ENCODE peak calls at places on chromosomes 1 and 21, in seven cellular contexts. J, G, Q, K, L, P and T are unnamed samples. For H3K27me3, the result is how much of the 10 kb centered on the place peaks cover.

GRCh38 chr1:81562934-81563333 is 237.8 kb upstream of the ADGRL2 start:
- DNase-seq in J (no peak), G (no peak), Q (no peak), K (no peak), L (no peak), P (no peak), T (no peak)

GRCh38 chr1:18879791-18880309 is 20.4 kb upstream of the TAS1R2 start:
- DNase-seq in J (no peak), G (no peak), Q (no peak), K (no peak), L (no peak), P (no peak), T (no peak)

GRCh38 chr1:222892137-222892763 is 77.4 kb downstream of the DISP1 start:
- DNase-seq in J (no peak), G (no peak), Q (peak), K (no peak), L (no peak), P (no peak), T (no peak)

GRCh38 chr1:39450956-39451601 is 40.4 kb upstream of the BMP8A start:
- DNase-seq in J (no peak), G (no peak), Q (peak), K (no peak), L (no peak), P (no peak), T (no peak)

GRCh38 chr1:160069460-160070231 is at the start of gene KCNJ10:
- DNase-seq in J (no peak), G (no peak), Q (no peak), K (no peak), L (no peak), P (no peak), T (no peak)

GRCh38 chr1:12012560-12013316 is 6.6 kb upstream of the MIIP start:
- DNase-seq in J (no peak), G (no peak), Q (no peak), K (no peak), L (no peak), P (no peak), T (no peak)

GRCh38 chr1:226568077-226568831 is 19.7 kb downstream of the STUM start:
- DNase-seq in J (peak), G (peak), Q (no peak), K (peak), L (no peak), P (no peak), T (no peak)

GRCh38 chr1:192580351-192580962 is 4.9 kb downstream of the RGS1 start:
- DNase-seq in J (peak), G (no peak), Q (peak), K (peak), L (no peak), P (no peak), T (peak)

GRCh38 chr1:2237773-2238172 is 9.7 kb downstream of the SKI start:
- DNase-seq in J (no peak), G (no peak), Q (no peak), K (peak), L (no peak), P (no peak), T (peak)

GRCh38 chr1:39683591-39684312 is 7.5 kb downstream of the HPCAL4 start:
- DNase-seq in J (peak), G (no peak), Q (no peak), K (peak), L (peak), P (no peak), T (peak)

GRCh38 chr1:47683402-47683801 is 245.6 kb downstream of the FOXD2 start:
- DNase-seq in J (no peak), G (no peak), Q (no peak), K (no peak), L (no peak), P (no peak), T (no peak)

GRCh38 chr1:34683616-34684015 is 71.2 kb upstream of the GJB5 start:
- DNase-seq in J (no peak), G (no peak), Q (no peak), K (no peak), L (no peak), P (no peak), T (no peak)

GRCh38 chr21:43933680-43934079 is 68.7 kb downstream of the AGPAT3 start:
- DNase-seq in J (no peak), G (no peak), Q (no peak), K (no peak), L (no peak), P (no peak), T (no peak)

GRCh38 chr1:216095400-216095799 is 327.8 kb downstream of the USH2A start:
- DNase-seq in J (peak), G (no peak), Q (no peak), K (peak), L (no peak), P (peak), T (no peak)

GRCh38 chr1:181141431-181141910 is 53.0 kb downstream of the IER5 start:
- DNase-seq in J (no peak), G (no peak), Q (peak), K (no peak), L (no peak), P (no peak), T (no peak)

GRCh38 chr1:240226102-240226501 is 134.4 kb downstream of the FMN2 start:
- DNase-seq in J (no peak), G (no peak), Q (no peak), K (no peak), L (no peak), P (no peak), T (no peak)

GRCh38 chr1:178918955-178919354 is 48.1 kb upstream of the ANGPTL1 start:
- DNase-seq in J (no peak), G (no peak), Q (peak), K (no peak), L (no peak), P (no peak), T (no peak)

GRCh38 chr1:247210062-247210385 is 38.2 kb upstream of the ZNF124 start:
- DNase-seq in J (no peak), G (no peak), Q (no peak), K (no peak), L (no peak), P (no peak), T (no peak)

GRCh38 chr1:235056937-235057336 is 71.7 kb downstream of the TOMM20 start:
- DNase-seq in J (no peak), G (no peak), Q (no peak), K (no peak), L (no peak), P (no peak), T (no peak)

GRCh38 chr1:59565611-59566410 is 248.9 kb upstream of the HOOK1 start:
- DNase-seq in J (no peak), G (no peak), Q (no peak), K (no peak), L (no peak), P (no peak), T (no peak)

GRCh38 chr1:111274653-111275052 is 16.0 kb upstream of the CHIA start:
- DNase-seq in J (no peak), G (no peak), Q (no peak), K (no peak), L (no peak), P (no peak), T (no peak)

GRCh38 chr1:227734546-227734857 is 600 bp downstream of the JMJD4 start:
- DNase-seq in J (peak), G (no peak), Q (no peak), K (peak), L (no peak), P (no peak), T (peak)

GRCh38 chr1:52917156-52917555 is 4.4 kb downstream of the ECHDC2 start:
- DNase-seq in J (no peak), G (no peak), Q (no peak), K (no peak), L (no peak), P (no peak), T (no peak)

GRCh38 chr1:4626061-4626460 is 28.3 kb upstream of the AJAP1 start:
- DNase-seq in J (no peak), G (peak), Q (no peak), K (no peak), L (no peak), P (no peak), T (no peak)

DNA sequence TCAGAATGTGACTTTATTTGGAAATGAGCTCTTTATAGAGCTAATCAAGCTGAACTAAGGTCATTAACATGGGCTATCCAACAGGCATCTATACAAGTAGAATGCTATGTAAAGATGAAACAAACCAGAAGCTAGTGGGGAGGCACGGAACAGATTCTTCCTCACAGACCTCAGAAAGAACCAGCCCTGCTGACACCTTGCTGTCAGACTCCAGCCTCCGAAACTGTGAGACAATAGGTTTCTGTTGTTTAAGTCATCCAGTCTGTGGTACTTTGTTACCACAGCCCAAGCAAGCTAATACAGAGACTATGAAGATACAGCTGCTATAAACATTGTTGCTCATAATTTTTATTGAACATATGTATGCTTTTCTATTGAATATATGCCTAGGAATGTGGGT is 406.3 kb upstream of the CHRM3 start:
- DNase-seq in J (no peak), G (no peak), Q (no peak), K (no peak), L (no peak), P (no peak), T (no peak)
- H3K27me3 ChIP-seq in J (under half), G (under half), Q (under half), K (under half), L (under half), P (under half), T (under half)

GRCh38 chr1:54487571-54488050 is 60.4 kb upstream of the ACOT11 start:
- DNase-seq in J (peak), G (peak), Q (no peak), K (peak), L (no peak), P (no peak), T (no peak)

GRCh38 chr1:54488065-54488750 is 59.8 kb upstream of the ACOT11 start:
- DNase-seq in J (peak), G (peak), Q (peak), K (peak), L (peak), P (peak), T (peak)

GRCh38 chr1:54488831-54489626 is 59.0 kb upstream of the ACOT11 start:
- DNase-seq in J (peak), G (peak), Q (peak), K (peak), L (peak), P (peak), T (peak)

GRCh38 chr1:54490361-54491248 is 57.4 kb upstream of the ACOT11 start:
- DNase-seq in J (peak), G (no peak), Q (no peak), K (peak), L (no peak), P (peak), T (no peak)

GRCh38 chr1:54489627-54490240 is 58.3 kb upstream of the ACOT11 start:
- DNase-seq in J (no peak), G (no peak), Q (no peak), K (no peak), L (no peak), P (no peak), T (no peak)
- H3K27ac ChIP-seq in J (no peak), G (peak), Q (no peak), K (peak), L (peak), P (no peak), T (no peak)

GRCh38 chr1:101235241-101235695 is 1.6 kb upstream of the S1PR1 start:
- DNase-seq in J (peak), G (no peak), Q (no peak), K (peak), L (no peak), P (no peak), T (no peak)
- H3K4me3 ChIP-seq in J (peak), G (peak), Q (peak), K (peak), L (peak), P (peak), T (peak)

DNA sequence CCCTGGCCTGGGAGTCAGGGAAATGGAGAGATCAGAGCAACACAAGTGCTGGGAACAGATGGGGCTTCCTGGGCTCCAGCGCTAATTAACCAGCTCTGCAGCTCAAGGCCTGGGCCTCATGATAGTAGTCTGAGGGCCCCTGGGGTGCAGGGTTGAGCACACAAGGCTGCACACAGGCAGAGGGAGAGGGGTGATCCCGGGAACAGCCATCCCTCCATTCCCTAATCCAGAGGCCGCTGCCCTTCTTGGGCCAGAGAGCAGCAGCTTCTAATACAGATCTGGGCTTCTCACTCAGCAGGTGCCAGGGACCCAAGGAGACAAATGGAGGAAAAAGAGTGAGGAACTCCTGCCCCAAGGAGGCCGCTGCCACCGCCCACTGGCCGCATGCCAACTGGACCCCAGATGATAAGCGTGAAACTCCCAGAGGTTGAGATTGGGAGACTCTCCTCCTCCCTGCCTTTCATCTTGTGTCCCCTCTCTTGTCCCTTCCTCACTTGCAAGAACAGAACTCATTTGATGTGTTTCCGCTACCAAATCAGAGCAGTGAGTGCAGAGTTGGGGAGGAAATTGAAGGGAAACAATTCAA is 58.1 kb upstream of the IFNAR2 start:
- DNase-seq in J (peak), G (no peak), Q (no peak), K (no peak), L (no peak), P (no peak), T (no peak)
- H3K27me3 ChIP-seq in J (under half), G (under half), Q (under half), K (under half), L (under half), P (under half), T (under half)

GRCh38 chr1:27568247-27569087 is 35.5 kb downstream of the AHDC1 start:
- DNase-seq in J (peak), G (peak), Q (peak), K (peak), L (peak), P (peak), T (peak)

GRCh38 chr1:27569088-27569459 is 34.9 kb downstream of the AHDC1 start:
- DNase-seq in J (peak), G (no peak), Q (no peak), K (no peak), L (no peak), P (no peak), T (peak)

GRCh38 chr1:27570383-27570755 is 33.6 kb downstream of the AHDC1 start:
- DNase-seq in J (peak), G (no peak), Q (no peak), K (no peak), L (no peak), P (no peak), T (no peak)

GRCh38 chr1:27570823-27571222 is 33.1 kb downstream of the AHDC1 start:
- DNase-seq in J (peak), G (no peak), Q (no peak), K (peak), L (no peak), P (no peak), T (no peak)

GRCh38 chr1:27569506-27570382 is 34.2 kb downstream of the AHDC1 start:
- DNase-seq in J (peak), G (no peak), Q (no peak), K (peak), L (no peak), P (no peak), T (no peak)
- H3K27ac ChIP-seq in J (peak), G (peak), Q (no peak), K (peak), L (no peak), P (peak), T (peak)

DNA sequence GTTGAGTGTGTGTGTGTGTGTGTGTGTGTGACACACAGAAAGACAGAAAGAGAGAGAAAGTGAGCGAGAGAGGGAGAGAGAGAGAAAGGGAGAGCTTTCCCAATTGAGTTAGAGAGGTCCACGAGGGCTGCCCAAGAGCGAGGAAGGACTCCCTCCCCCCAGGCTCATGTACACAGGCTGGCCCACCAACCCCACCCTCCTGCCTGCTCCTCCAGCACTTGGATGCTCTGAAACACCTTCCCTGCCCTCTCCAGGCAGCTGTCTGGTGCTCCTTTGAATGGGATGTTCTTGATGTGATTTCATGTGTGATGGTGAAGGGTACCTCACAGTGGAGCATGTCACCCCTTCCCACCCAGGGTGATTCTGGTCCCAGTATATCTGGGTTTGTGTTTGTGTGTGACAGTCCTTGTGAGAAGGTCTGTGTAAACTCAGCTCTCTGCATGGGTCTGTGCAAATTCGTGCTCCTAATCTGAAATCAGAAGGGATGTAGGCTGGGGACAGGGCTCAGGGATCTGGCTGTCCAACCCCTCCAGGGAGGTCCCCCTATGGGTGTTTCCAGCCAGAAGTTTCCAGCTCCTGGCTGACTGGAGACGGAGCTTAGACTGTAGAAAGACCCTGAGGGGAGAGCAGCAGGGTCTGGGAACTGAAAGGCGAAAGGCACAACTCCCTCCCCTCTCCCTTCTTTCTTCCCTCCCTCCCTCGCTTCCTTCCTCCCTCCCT is 6.8 kb upstream of the PEAR1 start:
- DNase-seq in J (no peak), G (no peak), Q (no peak), K (no peak), L (no peak), P (no peak), T (no peak)
- H3K4me3 ChIP-seq in J (no peak), G (no peak), Q (no peak), K (peak), L (no peak), P (no peak), T (no peak)

GRCh38 chr1:6426321-6426971 is 1.9 kb downstream of the ESPN start:
- DNase-seq in J (peak), G (no peak), Q (no peak), K (no peak), L (no peak), P (no peak), T (no peak)

GRCh38 chr1:6424000-6424565 is 493 bp upstream of the ESPN start:
- DNase-seq in J (peak), G (no peak), Q (no peak), K (peak), L (no peak), P (no peak), T (no peak)

GRCh38 chr1:6424619-6425593 is at the start of gene ESPN:
- DNase-seq in J (peak), G (no peak), Q (no peak), K (peak), L (no peak), P (no peak), T (no peak)

GRCh38 chr1:6426972-6427350 is 2.4 kb downstream of the ESPN start:
- DNase-seq in J (no peak), G (no peak), Q (no peak), K (no peak), L (no peak), P (no peak), T (no peak)

DNA sequence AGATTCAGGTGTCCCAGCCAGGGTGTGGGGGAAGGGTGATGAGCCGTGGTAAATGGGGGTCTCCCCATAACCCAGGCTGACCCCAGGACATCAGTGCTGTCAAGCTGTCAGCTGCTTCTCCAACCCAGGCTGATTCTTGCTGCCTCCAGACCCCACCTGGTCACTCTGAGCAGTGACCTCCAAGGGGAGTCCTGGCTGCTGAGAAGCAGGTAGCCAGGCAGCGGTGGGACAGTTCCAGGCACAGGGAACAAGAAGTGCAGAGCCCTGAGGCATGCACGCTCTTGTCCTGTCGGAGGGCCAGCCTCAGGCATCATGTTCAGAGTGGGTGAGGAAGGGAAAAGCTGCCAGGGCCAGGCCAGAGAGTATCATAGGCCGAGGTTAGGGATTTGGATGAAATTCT is 1.1 kb downstream of the ESPN start:
- DNase-seq in J (peak), G (no peak), Q (no peak), K (no peak), L (no peak), P (no peak), T (no peak)
- H3K27me3 ChIP-seq in J (half or more), G (half or more), Q (under half), K (half or more), L (under half), P (half or more), T (under half)

GRCh38 chr1:220983877-220984635 is 104.8 kb downstream of the HLX start:
- DNase-seq in J (peak), G (no peak), Q (no peak), K (peak), L (no peak), P (peak), T (no peak)
- H3K27ac ChIP-seq in J (no peak), G (no peak), Q (no peak), K (no peak), L (no peak), P (no peak), T (no peak)

GRCh38 chr1:228736844-228737415 is 1.7 kb downstream of the RHOU start:
- DNase-seq in J (peak), G (no peak), Q (no peak), K (no peak), L (no peak), P (no peak), T (no peak)
- H3K4me3 ChIP-seq in J (peak), G (peak), Q (no peak), K (peak), L (peak), P (peak), T (peak)